ENCODE peak calls at places on chromosomes 4 and X, in seven cellular contexts. L is activated T-cell treated with anti-CD3 and anti-CD28 coated beads for 1 hour, Z is amygdala, X is HS-5, V is NCI-H748 treated with DMSO at 0.1 percent for 48 hours, C is NCI-H774, E is T-helper 9 cell. R is an unnamed sample.

GRCh38 chr4:153546273-153546672 is 80.1 kb downstream of the TMEM131L start:
- DNase-seq in L (no peak), Z (no peak), X (no peak), V (no peak), C (no peak), E (no peak), R (no peak)

GRCh38 chr4:99324978-99325377 is 3.8 kb upstream of the ADH1B start:
- DNase-seq in L (no peak), Z (no peak), X (no peak), V (no peak), C (no peak), E (no peak), R (no peak)

GRCh38 chrX:10158279-10158939 is 1.6 kb downstream of the CLCN4 start:
- DNase-seq in L (no peak), Z (peak), X (no peak), V (peak), C (peak), E (no peak), R (peak)

GRCh38 chr4:176791591-176792347 is 953 bp downstream of the VEGFC start:
- DNase-seq in L (no peak), Z (peak), X (no peak), V (no peak), C (no peak), E (no peak), R (no peak)

GRCh38 chrX:373641-374471 is 12.9 kb downstream of the PPP2R3B start:
- DNase-seq in L (no peak), Z (no peak), X (no peak), V (no peak), C (no peak), E (no peak), R (no peak)

GRCh38 chrX:68982476-68982875 is 153.7 kb downstream of the EFNB1 start:
- DNase-seq in L (no peak), Z (no peak), X (no peak), V (no peak), C (no peak), E (no peak), R (no peak)

GRCh38 chrX:13994681-13995080 is 35.0 kb downstream of the GEMIN8 start:
- DNase-seq in L (no peak), Z (no peak), X (peak), V (no peak), C (no peak), E (no peak), R (no peak)

GRCh38 chr4:51825341-51825740 is 17.6 kb upstream of the DCUN1D4 start:
- DNase-seq in L (no peak), Z (no peak), X (no peak), V (no peak), C (no peak), E (no peak), R (no peak)

GRCh38 chr4:4443821-4444220 is 56.9 kb downstream of the NSG1 start:
- DNase-seq in L (no peak), Z (no peak), X (peak), V (no peak), C (no peak), E (no peak), R (no peak)

GRCh38 chrX:18098704-18099103 is 122.0 kb downstream of the BEND2 start:
- DNase-seq in L (no peak), Z (no peak), X (no peak), V (no peak), C (no peak), E (no peak), R (no peak)

GRCh38 chr4:118033148-118034060 is 882 bp upstream of the NDST3 start:
- DNase-seq in L (no peak), Z (no peak), X (peak), V (peak), C (peak), E (no peak), R (peak)

GRCh38 chrX:42276982-42277690 is 353.8 kb upstream of the CASK start:
- DNase-seq in L (no peak), Z (no peak), X (no peak), V (no peak), C (no peak), E (no peak), R (no peak)

GRCh38 chr4:24262084-24262483 is 322.3 kb downstream of the DHX15 start:
- DNase-seq in L (no peak), Z (no peak), X (no peak), V (no peak), C (no peak), E (no peak), R (no peak)

GRCh38 chr4:39331191-39331590 is 35.0 kb downstream of the RFC1 start:
- DNase-seq in L (no peak), Z (no peak), X (no peak), V (no peak), C (no peak), E (no peak), R (no peak)

GRCh38 chr4:143302526-143302925 is 34.1 kb upstream of the GAB1 start:
- DNase-seq in L (no peak), Z (no peak), X (no peak), V (no peak), C (no peak), E (no peak), R (no peak)

GRCh38 chr4:158090323-158090722 is 82.5 kb downstream of the GASK1B start:
- DNase-seq in L (no peak), Z (no peak), X (no peak), V (no peak), C (no peak), E (no peak), R (no peak)

GRCh38 chr4:48989461-48990203 is 3.6 kb downstream of the CWH43 start:
- DNase-seq in L (no peak), Z (no peak), X (no peak), V (no peak), C (no peak), E (no peak), R (no peak)

GRCh38 chr4:159722918-159723317 is 620.0 kb downstream of the RAPGEF2 start:
- DNase-seq in L (no peak), Z (no peak), X (no peak), V (no peak), C (no peak), E (no peak), R (no peak)

R was measured in NCI-H510A treated with DMSO at 0.1 percent for 48 hours.